ENCODE peak calls at places on chromosomes 16 and 17, in ten cellular contexts. S, R, H, Z, B, K, I, A, M and G are unnamed samples.

GRCh38 chr17:40122466-40122943 is 734 bp downstream of the MSL1 start:
- DNase-seq in K (no peak), R (no peak), I (no peak), A (peak), H (no peak), B (peak), S (no peak), M (peak), Z (no peak), G (peak)

GRCh38 chr17:29836643-29837042 is 93.4 kb downstream of the SSH2 start:
- DNase-seq in Z (no peak), M (no peak), S (no peak), H (peak), B (no peak), R (no peak), K (no peak), A (no peak), I (no peak), G (no peak)

GRCh38 chr16:88634141-88634993 is 4.0 kb upstream of the IL17C start:
- DNase-seq in S (no peak), Z (no peak), R (no peak), K (no peak), M (no peak), A (peak), B (peak), I (peak), H (peak), G (no peak)

GRCh38 chr17:36721560-36722120 is 120.3 kb downstream of the MRM1 start:
- DNase-seq in B (no peak), R (no peak), K (no peak), H (peak), I (no peak), A (no peak), M (no peak), Z (no peak), S (no peak), G (no peak)

GRCh38 chr16:68444058-68444657 is 4.2 kb downstream of the SMPD3 start:
- DNase-seq in A (no peak), Z (peak), H (peak), M (peak), S (no peak), R (peak), K (no peak), B (no peak), I (no peak), G (no peak)

GRCh38 chr17:16938496-16939270 is 33.2 kb downstream of the TNFRSF13B start:
- DNase-seq in S (no peak), R (no peak), B (no peak), I (no peak), K (no peak), H (no peak), M (no peak), A (no peak), Z (no peak), G (no peak)

GRCh38 chr17:48506246-48506645 is 24.6 kb downstream of the HOXB1 start:
- DNase-seq in M (no peak), S (no peak), B (no peak), K (no peak), A (no peak), Z (no peak), R (no peak), I (no peak), H (no peak), G (no peak)

GRCh38 chr17:17351356-17351891 is 48.3 kb downstream of the NT5M start:
- DNase-seq in K (no peak), R (no peak), A (no peak), I (no peak), Z (no peak), H (no peak), M (no peak), B (no peak), S (no peak), G (no peak)

GRCh38 chr17:77125432-77125901 is 15.3 kb upstream of the SEC14L1 start:
- DNase-seq in R (no peak), B (no peak), Z (no peak), M (no peak), I (no peak), K (peak), H (peak), A (no peak), S (peak), G (peak)